ENCODE peak calls at places on chromosomes 11 and 22, in six cellular contexts. One of them, this sample, is unnamed.

GRCh38 chr11:64686466-64687175 is 36.4 kb downstream of the NRXN2 start:
- DNase-seq in esophagus squamous epithelium: no peak
- DNase-seq in transverse colon: no peak
- DNase-seq in heart left ventricle: no peak
- DNase-seq in GM12878: no peak
- DNase-seq in sigmoid colon: no peak
- DNase-seq in this sample: no peak

GRCh38 chr11:123567466-123567865 is 87.0 kb downstream of the SCN3B start:
- DNase-seq in esophagus squamous epithelium: no peak
- DNase-seq in transverse colon: no peak
- DNase-seq in heart left ventricle: no peak
- DNase-seq in GM12878: no peak
- DNase-seq in sigmoid colon: no peak
- DNase-seq in this sample: no peak

GRCh38 chr11:46322759-46323158 is 24.5 kb upstream of the DGKZ start:
- DNase-seq in esophagus squamous epithelium: no peak
- DNase-seq in transverse colon: no peak
- DNase-seq in heart left ventricle: no peak
- DNase-seq in GM12878: no peak
- DNase-seq in sigmoid colon: no peak
- DNase-seq in this sample: no peak

GRCh38 chr22:44341431-44342346 is 28.9 kb upstream of the SHISAL1 start:
- DNase-seq in esophagus squamous epithelium: no peak
- DNase-seq in transverse colon: peak
- DNase-seq in heart left ventricle: peak
- DNase-seq in GM12878: no peak
- DNase-seq in sigmoid colon: peak
- DNase-seq in this sample: no peak

GRCh38 chr11:61482513-61482912 is 26.0 kb upstream of the LRRC10B start:
- DNase-seq in esophagus squamous epithelium: no peak
- DNase-seq in transverse colon: no peak
- DNase-seq in heart left ventricle: no peak
- DNase-seq in GM12878: no peak
- DNase-seq in sigmoid colon: no peak
- DNase-seq in this sample: no peak

GRCh38 chr22:23146842-23147205 is 1.5 kb downstream of the RAB36 start:
- DNase-seq in esophagus squamous epithelium: no peak
- DNase-seq in transverse colon: no peak
- DNase-seq in heart left ventricle: no peak
- DNase-seq in GM12878: no peak
- DNase-seq in sigmoid colon: no peak
- DNase-seq in this sample: no peak

GRCh38 chr11:121514401-121514981 is 61.7 kb upstream of the SORL1-AS1 start:
- DNase-seq in esophagus squamous epithelium: no peak
- DNase-seq in transverse colon: no peak
- DNase-seq in heart left ventricle: no peak
- DNase-seq in GM12878: no peak
- DNase-seq in sigmoid colon: no peak
- DNase-seq in this sample: peak

GRCh38 chr11:88439356-88439755 is 101.8 kb upstream of the CTSC start:
- DNase-seq in esophagus squamous epithelium: no peak
- DNase-seq in transverse colon: no peak
- DNase-seq in heart left ventricle: no peak
- DNase-seq in GM12878: no peak
- DNase-seq in sigmoid colon: no peak
- DNase-seq in this sample: no peak

GRCh38 chr11:107810875-107811274 is 47.7 kb downstream of the SLC35F2 start:
- DNase-seq in esophagus squamous epithelium: no peak
- DNase-seq in transverse colon: no peak
- DNase-seq in heart left ventricle: no peak
- DNase-seq in GM12878: no peak
- DNase-seq in sigmoid colon: no peak
- DNase-seq in this sample: no peak

GRCh38 chr22:39437836-39438704 is 18.7 kb upstream of the MGAT3 start:
- DNase-seq in esophagus squamous epithelium: no peak
- DNase-seq in transverse colon: peak
- DNase-seq in heart left ventricle: no peak
- DNase-seq in GM12878: no peak
- DNase-seq in sigmoid colon: no peak
- DNase-seq in this sample: no peak

GRCh38 chr11:36164522-36165250 is 124.5 kb downstream of the COMMD9 start:
- DNase-seq in esophagus squamous epithelium: no peak
- DNase-seq in transverse colon: no peak
- DNase-seq in heart left ventricle: no peak
- DNase-seq in GM12878: no peak
- DNase-seq in sigmoid colon: no peak
- DNase-seq in this sample: no peak

GRCh38 chr11:60762851-60763691 is 6.4 kb downstream of the MS4A15 start:
- DNase-seq in esophagus squamous epithelium: no peak
- DNase-seq in transverse colon: no peak
- DNase-seq in heart left ventricle: no peak
- DNase-seq in GM12878: peak
- DNase-seq in sigmoid colon: no peak
- DNase-seq in this sample: no peak

GRCh38 chr11:36056160-36056751 is 112.4 kb downstream of the LDLRAD3 start:
- DNase-seq in esophagus squamous epithelium: no peak
- DNase-seq in transverse colon: no peak
- DNase-seq in heart left ventricle: no peak
- DNase-seq in GM12878: no peak
- DNase-seq in sigmoid colon: no peak
- DNase-seq in this sample: no peak

GRCh38 chr11:11028017-11028692 is 170.3 kb upstream of the ZBED5 start:
- DNase-seq in esophagus squamous epithelium: no peak
- DNase-seq in transverse colon: peak
- DNase-seq in heart left ventricle: peak
- DNase-seq in GM12878: no peak
- DNase-seq in sigmoid colon: peak
- DNase-seq in this sample: peak

DNA sequence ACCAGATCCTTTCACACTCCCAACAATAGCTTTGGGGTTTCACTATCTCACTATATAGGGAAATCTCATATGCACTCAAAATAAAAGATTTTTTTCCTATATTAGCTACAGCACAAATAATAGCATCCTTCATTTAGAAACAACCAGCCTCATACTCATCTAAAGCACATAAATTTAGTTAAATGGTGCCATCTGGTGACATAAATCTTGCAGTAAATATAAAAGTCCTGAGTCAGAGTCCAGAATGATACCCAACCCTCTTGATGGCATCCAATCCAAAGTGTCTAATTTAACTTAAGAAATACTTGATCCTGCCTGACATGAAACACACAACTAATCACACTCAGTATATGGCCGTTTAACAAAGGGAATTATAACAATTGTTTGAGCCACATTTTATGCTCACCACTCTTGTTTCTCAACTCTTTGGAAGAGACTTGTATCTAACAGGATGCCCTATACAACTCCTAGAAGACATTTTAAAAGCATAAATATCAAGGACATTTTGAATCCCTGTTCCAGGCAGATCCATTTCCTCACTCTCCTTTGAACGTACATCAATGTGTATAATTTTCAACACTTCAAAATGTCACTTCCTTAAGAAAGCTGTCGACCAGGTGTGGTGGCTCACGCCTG is 36.2 kb downstream of the DLG2 start:
- DNase-seq in esophagus squamous epithelium: no peak
- DNase-seq in transverse colon: no peak
- DNase-seq in heart left ventricle: no peak
- DNase-seq in GM12878: no peak
- DNase-seq in sigmoid colon: no peak
- DNase-seq in this sample: no peak
- TF ChIP-seq CTCF in esophagus squamous epithelium: no peak
- TF ChIP-seq CTCF in transverse colon: peak
- TF ChIP-seq CTCF in heart left ventricle: peak
- TF ChIP-seq CTCF in GM12878: peak
- TF ChIP-seq CTCF in sigmoid colon: no peak
- TF ChIP-seq CTCF in this sample: no peak

DNA sequence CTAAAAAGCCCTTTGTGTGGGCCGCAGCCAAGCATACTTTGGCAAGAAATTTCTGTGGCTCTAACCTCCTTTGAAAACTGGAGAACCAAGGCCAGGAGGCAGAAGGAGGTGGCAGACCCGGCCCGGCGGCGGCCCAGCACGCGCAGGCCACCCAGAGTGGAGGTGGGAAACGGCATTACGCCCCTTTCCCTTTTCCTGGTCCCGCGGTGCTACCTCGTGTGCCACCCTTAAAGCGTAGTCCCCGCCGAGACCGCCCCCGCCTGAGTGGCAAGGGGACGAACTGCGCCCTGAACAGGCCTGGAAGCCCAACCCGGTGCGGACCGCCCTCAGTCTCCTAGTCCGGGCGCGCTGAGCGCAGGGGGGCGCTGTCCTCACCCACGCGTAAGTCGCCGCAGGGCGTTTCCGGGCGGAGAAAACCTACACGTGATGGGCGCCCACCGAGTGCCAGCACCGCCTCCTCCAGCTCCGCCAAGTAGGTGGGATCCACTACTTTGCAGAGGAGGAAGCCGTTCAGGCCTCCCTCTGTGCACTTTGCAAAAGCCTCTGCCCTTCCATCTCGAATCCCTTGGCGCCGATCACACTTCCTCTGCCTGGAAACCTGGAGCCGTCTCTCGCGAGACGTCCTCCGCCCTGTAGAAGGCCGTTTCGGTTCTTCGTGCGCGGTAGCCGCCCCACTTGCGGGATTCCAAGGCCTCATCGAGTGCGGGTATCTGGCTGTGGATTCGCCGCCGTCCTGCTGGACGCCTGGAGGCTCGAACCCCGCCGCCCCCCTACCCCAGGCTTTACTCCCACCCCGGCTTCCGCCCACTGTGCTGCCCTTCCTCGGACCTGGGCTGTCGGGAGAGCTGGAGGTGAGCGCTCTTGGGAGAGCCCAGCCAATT is at the start of gene ACCS:
- DNase-seq in esophagus squamous epithelium: peak
- DNase-seq in transverse colon: peak
- DNase-seq in heart left ventricle: peak
- DNase-seq in GM12878: peak
- DNase-seq in sigmoid colon: peak
- DNase-seq in this sample: peak
- TF ChIP-seq POLR2A in esophagus squamous epithelium: peak
- TF ChIP-seq POLR2A in transverse colon: peak
- TF ChIP-seq POLR2A in heart left ventricle: no peak
- TF ChIP-seq POLR2A in GM12878: peak
- TF ChIP-seq POLR2A in sigmoid colon: peak
- TF ChIP-seq POLR2A in this sample: no peak

GRCh38 chr11:132942611-132943324 is 589.5 kb downstream of the OPCML start:
- DNase-seq in esophagus squamous epithelium: no peak
- DNase-seq in transverse colon: no peak
- DNase-seq in heart left ventricle: no peak
- DNase-seq in GM12878: no peak
- DNase-seq in sigmoid colon: no peak
- DNase-seq in this sample: no peak

GRCh38 chr11:132943325-132943736 is 589.0 kb downstream of the OPCML start:
- DNase-seq in esophagus squamous epithelium: no peak
- DNase-seq in transverse colon: no peak
- DNase-seq in heart left ventricle: no peak
- DNase-seq in GM12878: no peak
- DNase-seq in sigmoid colon: no peak
- DNase-seq in this sample: no peak

GRCh38 chr11:132941761-132942160 is 590.5 kb downstream of the OPCML start:
- DNase-seq in esophagus squamous epithelium: no peak
- DNase-seq in transverse colon: no peak
- DNase-seq in heart left ventricle: no peak
- DNase-seq in GM12878: no peak
- DNase-seq in sigmoid colon: no peak
- DNase-seq in this sample: no peak

GRCh38 chr11:132944557-132944920 is 587.8 kb downstream of the OPCML start:
- DNase-seq in esophagus squamous epithelium: no peak
- DNase-seq in transverse colon: no peak
- DNase-seq in heart left ventricle: no peak
- DNase-seq in GM12878: no peak
- DNase-seq in sigmoid colon: no peak
- DNase-seq in this sample: no peak

GRCh38 chr11:132943737-132944556 is 588.4 kb downstream of the OPCML start:
- DNase-seq in esophagus squamous epithelium: no peak
- DNase-seq in transverse colon: no peak
- DNase-seq in heart left ventricle: no peak
- DNase-seq in GM12878: no peak
- DNase-seq in sigmoid colon: no peak
- DNase-seq in this sample: no peak
- H3K4me3 ChIP-seq in esophagus squamous epithelium: peak
- H3K4me3 ChIP-seq in transverse colon: peak
- H3K4me3 ChIP-seq in heart left ventricle: peak
- H3K4me3 ChIP-seq in GM12878: no peak
- H3K4me3 ChIP-seq in sigmoid colon: peak
- H3K4me3 ChIP-seq in this sample: no peak

DNA sequence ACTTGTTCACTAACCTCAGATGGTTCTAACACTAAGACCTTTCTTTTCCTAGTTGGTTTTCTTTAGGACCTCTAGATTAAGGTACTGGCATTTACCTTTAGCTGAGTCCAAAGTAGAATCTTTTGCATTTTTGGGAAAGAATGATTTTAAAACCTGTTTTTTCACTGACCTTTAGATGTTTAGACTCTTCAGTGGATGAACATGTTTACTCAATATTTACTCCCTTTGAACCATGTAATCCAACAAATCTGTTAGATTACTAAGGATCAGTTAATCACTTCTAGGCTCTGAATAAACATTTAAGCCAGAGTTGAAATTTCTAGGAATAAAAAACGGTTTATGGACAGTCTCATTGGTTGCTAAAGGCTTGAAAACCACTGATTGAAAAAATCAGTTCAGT is 6.2 kb downstream of the TMEM135 start:
- DNase-seq in esophagus squamous epithelium: no peak
- DNase-seq in transverse colon: no peak
- DNase-seq in heart left ventricle: no peak
- DNase-seq in GM12878: no peak
- DNase-seq in sigmoid colon: no peak
- DNase-seq in this sample: no peak
- TF ChIP-seq CTCF in esophagus squamous epithelium: no peak
- TF ChIP-seq CTCF in transverse colon: no peak
- TF ChIP-seq CTCF in heart left ventricle: no peak
- TF ChIP-seq CTCF in GM12878: no peak
- TF ChIP-seq CTCF in sigmoid colon: no peak
- TF ChIP-seq CTCF in this sample: no peak

DNA sequence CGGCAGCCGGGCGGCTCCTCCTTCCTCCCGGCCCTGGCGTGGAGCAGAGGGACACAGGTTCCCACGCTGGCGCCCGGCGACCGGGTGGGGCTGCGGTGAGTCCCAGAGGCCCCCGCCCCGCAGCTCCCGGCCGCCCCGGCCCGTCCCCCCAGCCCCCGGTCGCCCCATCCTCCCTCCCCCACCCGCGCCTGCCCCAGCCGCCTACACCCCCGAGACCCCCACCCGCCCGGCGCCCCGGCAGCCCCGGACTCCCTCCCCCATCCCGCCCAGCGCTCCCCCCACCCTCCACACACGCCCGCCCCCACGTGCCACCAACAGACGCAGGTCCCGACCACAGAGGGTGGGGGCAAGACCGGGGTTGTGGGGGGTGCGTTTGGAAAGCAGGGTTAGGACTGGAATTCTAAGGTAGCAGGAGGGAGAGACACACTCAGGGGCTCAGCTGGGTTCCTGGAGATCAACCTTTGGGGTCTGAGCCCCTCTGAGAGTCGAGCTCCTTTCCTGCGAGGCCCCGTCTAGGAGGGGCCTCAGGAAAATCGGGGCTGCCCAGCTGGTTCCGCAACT is 299 bp downstream of the PGGHG start:
- DNase-seq in esophagus squamous epithelium: no peak
- DNase-seq in transverse colon: peak
- DNase-seq in heart left ventricle: peak
- DNase-seq in GM12878: no peak
- DNase-seq in sigmoid colon: peak
- DNase-seq in this sample: no peak
- TF ChIP-seq POLR2A in esophagus squamous epithelium: no peak
- TF ChIP-seq POLR2A in transverse colon: no peak
- TF ChIP-seq POLR2A in heart left ventricle: no peak
- TF ChIP-seq POLR2A in GM12878: peak
- TF ChIP-seq POLR2A in sigmoid colon: no peak
- TF ChIP-seq POLR2A in this sample: no peak